ENCODE peak calls at places on chromosomes 5 and 9, in four cellular contexts. B, C, X and W are unnamed samples.

GRCh38 chr9:109568568-109569210 is 70.6 kb upstream of the PTPN3 start:
- DNase-seq in B (no peak), C (no peak), X (no peak), W (no peak)

GRCh38 chr5:74056789-74057164 is 430.8 kb downstream of the ARHGEF28 start:
- DNase-seq in B (peak), C (no peak), X (peak), W (peak)

GRCh38 chr5:176823869-176824412 is 13.6 kb downstream of the UNC5A start:
- DNase-seq in B (no peak), C (peak), X (no peak), W (peak)

GRCh38 chr9:35051069-35051967 is 21.1 kb downstream of the VCP start:
- DNase-seq in B (peak), C (peak), X (peak), W (peak)

GRCh38 chr9:113687680-113688371 is 188.3 kb upstream of the ZNF618 start:
- DNase-seq in B (no peak), C (peak), X (no peak), W (peak)

GRCh38 chr9:16307626-16308195 is 562.8 kb downstream of the BNC2 start:
- DNase-seq in B (no peak), C (no peak), X (no peak), W (no peak)

GRCh38 chr5:154087260-154087659 is 48.5 kb downstream of the MFAP3 start:
- DNase-seq in B (no peak), C (no peak), X (no peak), W (no peak)

GRCh38 chr9:82421498-82421897 is 432.9 kb downstream of the SPATA31D1 start:
- DNase-seq in B (no peak), C (no peak), X (no peak), W (no peak)

GRCh38 chr9:137757613-137758029 is 120.0 kb upstream of the CACNA1B start:
- DNase-seq in B (no peak), C (no peak), X (no peak), W (no peak)

GRCh38 chr9:118987167-118987566 is 382.1 kb downstream of the BRINP1 start:
- DNase-seq in B (no peak), C (no peak), X (no peak), W (no peak)

GRCh38 chr5:32709789-32710334 is 1.3 kb upstream of the NPR3 start:
- DNase-seq in B (peak), C (peak), X (peak), W (peak)

GRCh38 chr9:90697782-90698181 is 55.2 kb upstream of the DIRAS2 start:
- DNase-seq in B (no peak), C (no peak), X (no peak), W (no peak)

GRCh38 chr9:114957558-114957957 is 27.2 kb upstream of the TNFSF8 start:
- DNase-seq in B (no peak), C (no peak), X (no peak), W (no peak)

GRCh38 chr5:112390327-112390726 is 28.8 kb downstream of the EPB41L4A start:
- DNase-seq in B (peak), C (no peak), X (no peak), W (no peak)

GRCh38 chr5:36150676-36151433 is 832 bp downstream of the LMBRD2 start:
- DNase-seq in B (peak), C (peak), X (peak), W (peak)

GRCh38 chr9:113995963-113996362 is 82.1 kb downstream of the AMBP start:
- DNase-seq in B (no peak), C (no peak), X (no peak), W (no peak)

GRCh38 chr9:95425910-95426551 is 90.7 kb downstream of the PTCH1 start:
- DNase-seq in B (peak), C (no peak), X (peak), W (peak)

GRCh38 chr9:110808599-110808980 is 140.0 kb downstream of the MUSK start:
- DNase-seq in B (no peak), C (no peak), X (no peak), W (no peak)

GRCh38 chr5:40945111-40945510 is 35.8 kb downstream of the C7 start:
- DNase-seq in B (no peak), C (no peak), X (no peak), W (no peak)

GRCh38 chr9:6096821-6097220 is 81.4 kb upstream of the RANBP6 start:
- DNase-seq in B (no peak), C (no peak), X (no peak), W (no peak)

GRCh38 chr9:17829812-17830385 is 251.0 kb downstream of the SH3GL2 start:
- DNase-seq in B (no peak), C (no peak), X (no peak), W (no peak)

GRCh38 chr5:102200861-102201260 is 95.2 kb downstream of the SLCO4C1 start:
- DNase-seq in B (no peak), C (no peak), X (no peak), W (no peak)

GRCh38 chr5:115079934-115080623 is 89.6 kb downstream of the TRIM36 start:
- DNase-seq in B (no peak), C (no peak), X (no peak), W (no peak)

GRCh38 chr9:83509372-83509771 is 28.8 kb downstream of the FRMD3 start:
- DNase-seq in B (no peak), C (no peak), X (no peak), W (no peak)

GRCh38 chr5:176803943-176804498 is 6.3 kb upstream of the UNC5A start:
- DNase-seq in B (no peak), C (no peak), X (peak), W (peak)

GRCh38 chr5:149325166-149325735 is 20.0 kb upstream of the GRPEL2 start:
- DNase-seq in B (no peak), C (no peak), X (no peak), W (no peak)

GRCh38 chr5:81650992-81651391 is 99.9 kb downstream of the SSBP2 start:
- DNase-seq in B (no peak), C (no peak), X (no peak), W (no peak)

GRCh38 chr5:111384220-111384619 is 128.1 kb downstream of the STARD4 start:
- DNase-seq in B (no peak), C (no peak), X (no peak), W (no peak)

GRCh38 chr5:157541452-157542118 is 34.0 kb downstream of the ADAM19 start:
- DNase-seq in B (no peak), C (no peak), X (no peak), W (no peak)

GRCh38 chr9:87503970-87504369 is 6.3 kb downstream of the DAPK1 start:
- DNase-seq in B (peak), C (no peak), X (no peak), W (no peak)

GRCh38 chr5:151388960-151389359 is 41.6 kb upstream of the SLC36A2 start:
- DNase-seq in B (peak), C (no peak), X (no peak), W (no peak)

GRCh38 chr9:81902191-81902590 is 26.0 kb upstream of the SPATA31D4 start:
- DNase-seq in B (no peak), C (no peak), X (no peak), W (no peak)

GRCh38 chr5:177131019-177131320 is 2.6 kb upstream of the NSD1 start:
- DNase-seq in B (no peak), C (no peak), X (no peak), W (no peak)

GRCh38 chr5:74686962-74687751 is 2.1 kb downstream of the HEXB start:
- DNase-seq in B (no peak), C (no peak), X (no peak), W (no peak)

GRCh38 chr9:87498816-87499454 is 1.3 kb downstream of the DAPK1 start:
- DNase-seq in B (no peak), C (peak), X (peak), W (no peak)

GRCh38 chr5:34494111-34494755 is 161.9 kb upstream of the RAI14 start:
- DNase-seq in B (no peak), C (no peak), X (no peak), W (no peak)

GRCh38 chr5:41445937-41446563 is 64.4 kb downstream of the PLCXD3 start:
- DNase-seq in B (no peak), C (no peak), X (no peak), W (no peak)

DNA sequence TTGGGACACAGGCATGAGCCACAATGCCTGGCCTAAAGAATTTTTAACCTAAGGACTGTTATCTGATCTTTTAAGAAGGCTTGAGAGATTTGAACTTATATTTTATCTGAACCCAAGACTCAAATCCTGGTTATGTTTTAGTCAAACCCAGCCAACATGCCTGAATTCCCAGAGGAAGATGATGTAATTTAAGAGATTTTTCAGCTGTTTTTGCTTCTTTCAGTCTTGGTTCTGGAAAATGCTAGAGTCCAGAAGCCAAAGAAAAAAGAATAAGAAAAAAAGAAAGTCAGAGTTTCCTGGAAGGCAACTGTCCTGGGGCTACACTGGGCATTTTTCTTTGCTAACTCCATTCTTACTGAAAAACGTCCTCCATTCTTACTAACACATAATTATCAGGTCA is 85.8 kb downstream of the SNX18 start:
- DNase-seq in B (no peak), C (no peak), X (no peak), W (no peak)
- TF ChIP-seq FOXJ3 in B (no peak), C (no peak), X (no peak), W (no peak)

GRCh38 chr9:107465467-107466451 is 23.8 kb downstream of the KLF4 start:
- DNase-seq in B (no peak), C (peak), X (peak), W (peak)

GRCh38 chr9:107455461-107456155 is 34.0 kb downstream of the KLF4 start:
- DNase-seq in B (no peak), C (no peak), X (no peak), W (no peak)

GRCh38 chr9:107462691-107463090 is 26.9 kb downstream of the KLF4 start:
- DNase-seq in B (peak), C (no peak), X (no peak), W (no peak)

DNA sequence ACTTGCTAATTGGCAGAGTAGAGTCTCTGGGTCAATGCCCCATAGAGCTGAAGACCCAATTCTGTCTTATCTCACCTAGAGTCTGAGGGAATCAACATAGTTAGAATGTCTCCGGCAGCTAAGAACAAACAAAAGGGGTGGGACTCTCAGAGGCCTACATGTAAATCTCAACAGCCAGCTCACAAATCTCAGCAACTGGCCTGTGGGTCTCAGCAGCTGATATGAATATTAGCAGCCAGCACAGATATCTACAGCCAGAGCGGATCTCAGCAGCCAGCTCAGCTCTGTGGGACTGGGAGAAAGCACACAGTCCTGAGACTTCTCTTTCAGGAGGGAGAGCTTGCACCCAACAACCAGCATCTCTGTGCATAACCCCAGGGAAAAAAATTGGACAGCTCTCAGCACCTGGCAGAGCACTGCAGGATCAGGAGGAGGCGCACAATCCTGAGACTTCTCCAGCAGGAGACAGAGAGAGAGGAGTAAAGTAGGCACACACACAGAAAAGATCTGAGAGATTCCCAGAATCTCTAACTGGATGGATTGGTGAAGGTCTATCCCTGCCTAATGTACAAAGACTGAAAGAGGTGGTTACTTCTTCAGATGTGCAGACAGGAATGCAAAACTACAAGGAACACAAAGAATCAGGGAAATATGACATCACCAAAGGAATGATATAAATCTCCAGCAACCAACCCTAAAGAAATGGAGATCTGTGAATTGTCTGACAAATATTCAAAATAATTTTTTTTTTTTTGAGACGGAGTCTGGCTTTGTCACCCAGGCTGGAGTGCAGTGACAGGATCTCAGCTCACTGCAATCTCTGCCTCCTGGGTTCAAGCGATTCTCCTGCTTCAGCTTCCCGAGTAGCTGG is 29.2 kb downstream of the KLF4 start:
- DNase-seq in B (no peak), C (no peak), X (no peak), W (no peak)
- TF ChIP-seq FOXJ3 in B (no peak), C (no peak), X (no peak), W (no peak)

DNA sequence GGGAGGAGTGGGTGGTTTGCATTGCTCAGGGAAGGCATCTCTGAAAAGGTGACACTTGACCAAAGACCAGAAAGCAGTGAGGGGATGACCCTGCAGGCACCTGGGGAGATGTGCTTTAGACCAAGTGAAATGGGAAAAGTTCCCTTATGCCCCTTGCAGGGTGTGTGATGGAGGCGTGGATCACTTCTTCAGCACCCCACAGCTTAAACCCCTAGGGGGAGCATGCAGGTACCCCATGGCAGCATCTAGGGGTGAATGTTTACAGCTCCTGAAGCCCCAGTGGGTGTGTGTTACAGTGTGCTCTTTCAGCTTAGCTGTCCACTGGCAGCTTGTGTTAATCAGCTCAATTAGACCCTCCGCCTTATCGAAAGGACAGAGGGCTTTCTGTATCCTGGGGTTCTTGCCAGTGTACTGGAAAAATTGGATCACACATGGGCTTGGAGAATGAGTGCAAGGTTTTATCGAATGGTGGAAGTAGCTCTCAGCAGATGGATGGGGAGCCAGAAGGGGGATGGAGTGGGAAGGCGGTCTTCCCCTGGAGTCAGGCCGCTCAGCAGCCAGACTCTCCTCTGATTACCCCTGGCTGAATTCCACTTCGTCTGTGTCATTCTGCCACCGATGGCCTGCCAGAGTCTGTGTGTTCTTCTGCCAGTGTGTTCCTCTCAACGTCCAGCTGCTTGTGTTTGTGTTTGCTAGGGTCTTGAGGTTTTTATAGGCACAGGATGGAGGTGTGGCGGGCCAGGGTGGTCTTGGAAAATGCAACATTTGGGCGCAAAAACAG is 6.3 kb downstream of the BHMT2 start:
- DNase-seq in B (no peak), C (no peak), X (no peak), W (no peak)
- TF ChIP-seq FOXJ3 in B (no peak), C (no peak), X (no peak), W (no peak)

DNA sequence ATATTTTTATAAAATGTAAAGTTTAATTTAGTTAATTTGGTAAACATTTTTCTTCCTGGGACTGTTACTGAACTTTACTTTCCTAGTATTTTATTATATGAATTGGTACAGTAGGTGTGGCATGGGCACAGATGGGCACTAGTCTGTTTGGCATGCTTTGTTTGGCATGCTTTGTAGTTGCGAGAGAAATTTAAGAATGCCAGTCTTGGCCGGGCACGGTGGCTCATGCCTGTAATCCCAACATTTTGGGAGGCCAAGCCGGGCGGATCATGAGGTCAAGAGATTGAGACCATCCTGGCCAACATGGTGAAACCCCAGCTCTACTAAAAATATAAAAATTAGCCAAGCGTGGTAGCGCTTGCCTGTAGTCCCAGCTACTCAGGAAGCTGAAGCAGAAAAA is 28.3 kb downstream of the IQGAP2 start:
- DNase-seq in B (no peak), C (no peak), X (no peak), W (no peak)
- TF ChIP-seq FOXJ3 in B (no peak), C (no peak), X (no peak), W (no peak)

GRCh38 chr5:3593771-3594513 is 1.7 kb upstream of the IRX1 start:
- DNase-seq in B (no peak), C (no peak), X (no peak), W (peak)

GRCh38 chr5:3590253-3590966 is 5.2 kb upstream of the IRX1 start:
- DNase-seq in B (no peak), C (no peak), X (no peak), W (peak)

GRCh38 chr5:3590967-3591900 is 4.4 kb upstream of the IRX1 start:
- DNase-seq in B (no peak), C (peak), X (no peak), W (peak)

GRCh38 chr5:3594514-3595101 is 1.0 kb upstream of the IRX1 start:
- DNase-seq in B (no peak), C (peak), X (no peak), W (peak)

GRCh38 chr5:3592298-3592697 is 3.3 kb upstream of the IRX1 start:
- DNase-seq in B (no peak), C (peak), X (no peak), W (peak)
- TF ChIP-seq FOXJ3 in B (no peak), C (no peak), X (no peak), W (no peak)

GRCh38 chr9:130276121-130276520 is 10.6 kb downstream of the HMCN2 start:
- DNase-seq in B (no peak), C (no peak), X (no peak), W (no peak)
- TF ChIP-seq FOXJ3 in B (no peak), C (no peak), X (no peak), W (no peak)

GRCh38 chr5:175340180-175340579 is 103.8 kb downstream of the DRD1 start:
- DNase-seq in B (no peak), C (no peak), X (no peak), W (no peak)

GRCh38 chr5:175335691-175336090 is 108.3 kb downstream of the DRD1 start:
- DNase-seq in B (peak), C (no peak), X (no peak), W (no peak)

GRCh38 chr5:175337680-175338079 is 106.3 kb downstream of the DRD1 start:
- DNase-seq in B (no peak), C (no peak), X (no peak), W (no peak)

DNA sequence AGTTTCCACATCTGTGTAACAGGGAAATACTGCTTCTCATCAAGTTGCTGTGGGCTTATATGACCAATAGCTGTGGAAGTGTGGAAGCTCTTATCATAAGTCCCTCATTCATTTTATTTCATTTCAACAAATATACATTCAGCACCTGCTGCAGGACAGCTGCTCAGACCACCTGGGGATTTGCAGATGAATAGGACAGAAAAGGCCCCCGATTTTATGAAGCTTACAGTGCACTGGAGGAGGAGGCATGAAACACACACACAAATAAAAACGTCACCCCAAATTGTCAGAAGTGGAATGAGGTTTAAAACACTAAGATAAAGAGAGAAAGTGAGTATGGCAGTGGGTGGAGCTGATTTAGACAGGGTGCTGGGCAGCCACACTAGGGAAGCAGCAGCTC is 107.2 kb downstream of the DRD1 start:
- DNase-seq in B (no peak), C (no peak), X (no peak), W (no peak)
- TF ChIP-seq FOXJ3 in B (no peak), C (no peak), X (no peak), W (no peak)

DNA sequence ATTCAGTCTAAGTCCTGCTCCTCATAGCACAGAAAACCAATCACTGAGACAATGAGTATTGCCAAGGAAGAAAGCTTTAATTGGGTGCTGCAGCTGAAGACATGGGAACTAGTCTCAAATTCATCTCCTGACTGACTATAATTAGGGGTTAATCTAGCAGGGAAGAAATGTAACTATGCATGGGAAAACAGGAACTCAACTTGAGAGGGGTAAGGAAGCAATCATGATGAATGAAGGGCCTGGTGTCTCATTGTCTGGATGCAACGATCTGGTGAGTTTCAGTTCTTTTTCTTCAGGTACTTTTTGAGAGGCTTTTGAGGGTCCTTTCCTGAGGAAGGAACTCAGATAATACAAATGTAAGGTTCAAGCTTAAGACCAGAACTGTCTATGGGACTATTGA is 24.0 kb upstream of the OCLN start:
- DNase-seq in B (no peak), C (no peak), X (no peak), W (no peak)
- TF ChIP-seq FOXJ3 in B (no peak), C (no peak), X (no peak), W (no peak)

GRCh38 chr5:172708183-172708505 is 62.9 kb downstream of the DUSP1 start:
- DNase-seq in B (no peak), C (no peak), X (no peak), W (no peak)
- TF ChIP-seq FOXJ3 in B (no peak), C (no peak), X (no peak), W (no peak)